ENCODE peak calls at places on chromosomes 12 and 14, in seven cellular contexts. One of them, this sample, is unnamed.

GRCh38 chr14:93991212-93991611 is 5.9 kb upstream of the CCDC197 start:
- DNase-seq in NCI-H774: no peak
- DNase-seq in dermis blood vessel endothelial cell: no peak
- DNase-seq in OCI-M1: no peak
- DNase-seq in CD4-positive, alpha-beta T cell: no peak
- DNase-seq in endothelial cell: no peak
- DNase-seq in stimulated activated CD4-positive, alpha-beta T cell treated with anti-CD3 and anti-CD28 coated beads, Interleukin-12 subunit alpha, Interleukin-12 subunit beta, amount 100 ng/mL, for 4 hours: no peak
- DNase-seq in this sample: no peak

GRCh38 chr12:65184858-65185229 is 15.5 kb downstream of the LEMD3 start:
- DNase-seq in dermis blood vessel endothelial cell: no peak
- DNase-seq in CD4-positive, alpha-beta T cell: no peak
- DNase-seq in NCI-H774: no peak
- DNase-seq in endothelial cell: no peak
- DNase-seq in stimulated activated CD4-positive, alpha-beta T cell treated with anti-CD3 and anti-CD28 coated beads, Interleukin-12 subunit alpha, Interleukin-12 subunit beta, amount 100 ng/mL, for 4 hours: no peak
- DNase-seq in OCI-M1: no peak
- DNase-seq in this sample: no peak

GRCh38 chr12:131608740-131609665 is 101.9 kb upstream of the SFSWAP start:
- DNase-seq in endothelial cell: peak
- DNase-seq in NCI-H774: peak
- DNase-seq in dermis blood vessel endothelial cell: peak
- DNase-seq in OCI-M1: peak
- DNase-seq in stimulated activated CD4-positive, alpha-beta T cell treated with anti-CD3 and anti-CD28 coated beads, Interleukin-12 subunit alpha, Interleukin-12 subunit beta, amount 100 ng/mL, for 4 hours: peak
- DNase-seq in CD4-positive, alpha-beta T cell: peak
- DNase-seq in this sample: peak

GRCh38 chr14:64937821-64938193 is 4.7 kb downstream of the GPX2 start:
- DNase-seq in endothelial cell: no peak
- DNase-seq in OCI-M1: no peak
- DNase-seq in CD4-positive, alpha-beta T cell: no peak
- DNase-seq in stimulated activated CD4-positive, alpha-beta T cell treated with anti-CD3 and anti-CD28 coated beads, Interleukin-12 subunit alpha, Interleukin-12 subunit beta, amount 100 ng/mL, for 4 hours: no peak
- DNase-seq in dermis blood vessel endothelial cell: peak
- DNase-seq in NCI-H774: no peak
- DNase-seq in this sample: no peak

GRCh38 chr14:73750161-73750901 is 36.1 kb upstream of the PNMA1 start:
- DNase-seq in NCI-H774: no peak
- DNase-seq in stimulated activated CD4-positive, alpha-beta T cell treated with anti-CD3 and anti-CD28 coated beads, Interleukin-12 subunit alpha, Interleukin-12 subunit beta, amount 100 ng/mL, for 4 hours: no peak
- DNase-seq in CD4-positive, alpha-beta T cell: no peak
- DNase-seq in endothelial cell: no peak
- DNase-seq in OCI-M1: no peak
- DNase-seq in dermis blood vessel endothelial cell: no peak
- DNase-seq in this sample: no peak

GRCh38 chr14:104395941-104396681 is 183.5 kb upstream of the C14orf180 start:
- DNase-seq in CD4-positive, alpha-beta T cell: peak
- DNase-seq in OCI-M1: no peak
- DNase-seq in endothelial cell: no peak
- DNase-seq in dermis blood vessel endothelial cell: no peak
- DNase-seq in stimulated activated CD4-positive, alpha-beta T cell treated with anti-CD3 and anti-CD28 coated beads, Interleukin-12 subunit alpha, Interleukin-12 subunit beta, amount 100 ng/mL, for 4 hours: no peak
- DNase-seq in NCI-H774: no peak
- DNase-seq in this sample: no peak

GRCh38 chr14:22579881-22580280 is 9.1 kb downstream of the DAD1 start:
- DNase-seq in endothelial cell: no peak
- DNase-seq in OCI-M1: no peak
- DNase-seq in stimulated activated CD4-positive, alpha-beta T cell treated with anti-CD3 and anti-CD28 coated beads, Interleukin-12 subunit alpha, Interleukin-12 subunit beta, amount 100 ng/mL, for 4 hours: no peak
- DNase-seq in CD4-positive, alpha-beta T cell: no peak
- DNase-seq in NCI-H774: no peak
- DNase-seq in dermis blood vessel endothelial cell: no peak
- DNase-seq in this sample: no peak

GRCh38 chr12:64608901-64609542 is 1.3 kb upstream of the RASSF3 start:
- DNase-seq in OCI-M1: peak
- DNase-seq in endothelial cell: peak
- DNase-seq in CD4-positive, alpha-beta T cell: peak
- DNase-seq in dermis blood vessel endothelial cell: peak
- DNase-seq in NCI-H774: peak
- DNase-seq in stimulated activated CD4-positive, alpha-beta T cell treated with anti-CD3 and anti-CD28 coated beads, Interleukin-12 subunit alpha, Interleukin-12 subunit beta, amount 100 ng/mL, for 4 hours: peak
- DNase-seq in this sample: peak

GRCh38 chr12:119241049-119241448 is 62.3 kb downstream of the HSPB8 start:
- DNase-seq in endothelial cell: no peak
- DNase-seq in NCI-H774: no peak
- DNase-seq in OCI-M1: no peak
- DNase-seq in CD4-positive, alpha-beta T cell: no peak
- DNase-seq in dermis blood vessel endothelial cell: no peak
- DNase-seq in stimulated activated CD4-positive, alpha-beta T cell treated with anti-CD3 and anti-CD28 coated beads, Interleukin-12 subunit alpha, Interleukin-12 subunit beta, amount 100 ng/mL, for 4 hours: no peak
- DNase-seq in this sample: no peak

GRCh38 chr14:23675906-23676305 is 39.7 kb downstream of the DHRS2 start:
- DNase-seq in NCI-H774: no peak
- DNase-seq in CD4-positive, alpha-beta T cell: no peak
- DNase-seq in OCI-M1: no peak
- DNase-seq in stimulated activated CD4-positive, alpha-beta T cell treated with anti-CD3 and anti-CD28 coated beads, Interleukin-12 subunit alpha, Interleukin-12 subunit beta, amount 100 ng/mL, for 4 hours: no peak
- DNase-seq in endothelial cell: no peak
- DNase-seq in dermis blood vessel endothelial cell: no peak
- DNase-seq in this sample: no peak

GRCh38 chr12:5586201-5586600 is 154.3 kb downstream of the NTF3 start:
- DNase-seq in dermis blood vessel endothelial cell: peak
- DNase-seq in OCI-M1: no peak
- DNase-seq in endothelial cell: no peak
- DNase-seq in stimulated activated CD4-positive, alpha-beta T cell treated with anti-CD3 and anti-CD28 coated beads, Interleukin-12 subunit alpha, Interleukin-12 subunit beta, amount 100 ng/mL, for 4 hours: no peak
- DNase-seq in CD4-positive, alpha-beta T cell: no peak
- DNase-seq in NCI-H774: no peak
- DNase-seq in this sample: no peak

GRCh38 chr12:52216807-52217206 is 16.2 kb upstream of the KRT7 start:
- DNase-seq in CD4-positive, alpha-beta T cell: no peak
- DNase-seq in stimulated activated CD4-positive, alpha-beta T cell treated with anti-CD3 and anti-CD28 coated beads, Interleukin-12 subunit alpha, Interleukin-12 subunit beta, amount 100 ng/mL, for 4 hours: no peak
- DNase-seq in endothelial cell: no peak
- DNase-seq in NCI-H774: no peak
- DNase-seq in OCI-M1: no peak
- DNase-seq in dermis blood vessel endothelial cell: no peak
- DNase-seq in this sample: no peak

GRCh38 chr14:81382517-81383225 is 17.5 kb downstream of the STON2 start:
- DNase-seq in stimulated activated CD4-positive, alpha-beta T cell treated with anti-CD3 and anti-CD28 coated beads, Interleukin-12 subunit alpha, Interleukin-12 subunit beta, amount 100 ng/mL, for 4 hours: no peak
- DNase-seq in CD4-positive, alpha-beta T cell: no peak
- DNase-seq in NCI-H774: no peak
- DNase-seq in endothelial cell: no peak
- DNase-seq in dermis blood vessel endothelial cell: no peak
- DNase-seq in OCI-M1: no peak
- DNase-seq in this sample: no peak

GRCh38 chr14:68791078-68791983 is 1.5 kb downstream of the ZFP36L1 start:
- DNase-seq in endothelial cell: no peak
- DNase-seq in dermis blood vessel endothelial cell: peak
- DNase-seq in stimulated activated CD4-positive, alpha-beta T cell treated with anti-CD3 and anti-CD28 coated beads, Interleukin-12 subunit alpha, Interleukin-12 subunit beta, amount 100 ng/mL, for 4 hours: no peak
- DNase-seq in CD4-positive, alpha-beta T cell: no peak
- DNase-seq in NCI-H774: no peak
- DNase-seq in OCI-M1: peak
- DNase-seq in this sample: no peak

GRCh38 chr14:65134651-65135579 is 32.6 kb upstream of the MAX start:
- DNase-seq in NCI-H774: no peak
- DNase-seq in OCI-M1: no peak
- DNase-seq in stimulated activated CD4-positive, alpha-beta T cell treated with anti-CD3 and anti-CD28 coated beads, Interleukin-12 subunit alpha, Interleukin-12 subunit beta, amount 100 ng/mL, for 4 hours: no peak
- DNase-seq in CD4-positive, alpha-beta T cell: no peak
- DNase-seq in endothelial cell: no peak
- DNase-seq in dermis blood vessel endothelial cell: no peak
- DNase-seq in this sample: no peak

GRCh38 chr14:65304963-65305362 is 107.6 kb upstream of the FUT8 start:
- DNase-seq in NCI-H774: no peak
- DNase-seq in endothelial cell: no peak
- DNase-seq in dermis blood vessel endothelial cell: no peak
- DNase-seq in OCI-M1: no peak
- DNase-seq in stimulated activated CD4-positive, alpha-beta T cell treated with anti-CD3 and anti-CD28 coated beads, Interleukin-12 subunit alpha, Interleukin-12 subunit beta, amount 100 ng/mL, for 4 hours: no peak
- DNase-seq in CD4-positive, alpha-beta T cell: no peak
- DNase-seq in this sample: no peak

GRCh38 chr12:44462729-44463128 is 413.4 kb downstream of the NELL2 start:
- DNase-seq in stimulated activated CD4-positive, alpha-beta T cell treated with anti-CD3 and anti-CD28 coated beads, Interleukin-12 subunit alpha, Interleukin-12 subunit beta, amount 100 ng/mL, for 4 hours: no peak
- DNase-seq in OCI-M1: no peak
- DNase-seq in endothelial cell: no peak
- DNase-seq in dermis blood vessel endothelial cell: no peak
- DNase-seq in CD4-positive, alpha-beta T cell: no peak
- DNase-seq in NCI-H774: no peak
- DNase-seq in this sample: no peak

GRCh38 chr14:26966942-26967341 is 369.1 kb upstream of the NOVA1 start:
- DNase-seq in stimulated activated CD4-positive, alpha-beta T cell treated with anti-CD3 and anti-CD28 coated beads, Interleukin-12 subunit alpha, Interleukin-12 subunit beta, amount 100 ng/mL, for 4 hours: no peak
- DNase-seq in endothelial cell: no peak
- DNase-seq in NCI-H774: no peak
- DNase-seq in dermis blood vessel endothelial cell: no peak
- DNase-seq in CD4-positive, alpha-beta T cell: no peak
- DNase-seq in OCI-M1: no peak
- DNase-seq in this sample: no peak

GRCh38 chr14:37585971-37586759 is 8.9 kb downstream of the FOXA1 start:
- DNase-seq in dermis blood vessel endothelial cell: no peak
- DNase-seq in stimulated activated CD4-positive, alpha-beta T cell treated with anti-CD3 and anti-CD28 coated beads, Interleukin-12 subunit alpha, Interleukin-12 subunit beta, amount 100 ng/mL, for 4 hours: no peak
- DNase-seq in CD4-positive, alpha-beta T cell: no peak
- DNase-seq in OCI-M1: no peak
- DNase-seq in endothelial cell: no peak
- DNase-seq in NCI-H774: no peak
- DNase-seq in this sample: no peak

GRCh38 chr12:1819050-1819449 is 1.3 kb upstream of the LRTM2 start:
- DNase-seq in dermis blood vessel endothelial cell: no peak
- DNase-seq in NCI-H774: no peak
- DNase-seq in CD4-positive, alpha-beta T cell: no peak
- DNase-seq in endothelial cell: no peak
- DNase-seq in OCI-M1: no peak
- DNase-seq in stimulated activated CD4-positive, alpha-beta T cell treated with anti-CD3 and anti-CD28 coated beads, Interleukin-12 subunit alpha, Interleukin-12 subunit beta, amount 100 ng/mL, for 4 hours: no peak
- DNase-seq in this sample: no peak

GRCh38 chr14:55581011-55581806 is 1.2 kb downstream of the KTN1 start:
- DNase-seq in stimulated activated CD4-positive, alpha-beta T cell treated with anti-CD3 and anti-CD28 coated beads, Interleukin-12 subunit alpha, Interleukin-12 subunit beta, amount 100 ng/mL, for 4 hours: peak
- DNase-seq in endothelial cell: peak
- DNase-seq in OCI-M1: peak
- DNase-seq in dermis blood vessel endothelial cell: peak
- DNase-seq in CD4-positive, alpha-beta T cell: peak
- DNase-seq in NCI-H774: no peak
- DNase-seq in this sample: peak

GRCh38 chr12:97006585-97006984 is 99.5 kb downstream of the NEDD1 start:
- DNase-seq in OCI-M1: no peak
- DNase-seq in endothelial cell: no peak
- DNase-seq in stimulated activated CD4-positive, alpha-beta T cell treated with anti-CD3 and anti-CD28 coated beads, Interleukin-12 subunit alpha, Interleukin-12 subunit beta, amount 100 ng/mL, for 4 hours: no peak
- DNase-seq in NCI-H774: no peak
- DNase-seq in dermis blood vessel endothelial cell: no peak
- DNase-seq in CD4-positive, alpha-beta T cell: no peak
- DNase-seq in this sample: no peak

GRCh38 chr12:4743046-4743445 is 22.8 kb downstream of the GALNT8 start:
- DNase-seq in CD4-positive, alpha-beta T cell: no peak
- DNase-seq in NCI-H774: no peak
- DNase-seq in endothelial cell: no peak
- DNase-seq in OCI-M1: no peak
- DNase-seq in dermis blood vessel endothelial cell: no peak
- DNase-seq in stimulated activated CD4-positive, alpha-beta T cell treated with anti-CD3 and anti-CD28 coated beads, Interleukin-12 subunit alpha, Interleukin-12 subunit beta, amount 100 ng/mL, for 4 hours: no peak
- DNase-seq in this sample: no peak

GRCh38 chr12:63826002-63826585 is 18.4 kb upstream of the SRGAP1 start:
- DNase-seq in OCI-M1: peak
- DNase-seq in stimulated activated CD4-positive, alpha-beta T cell treated with anti-CD3 and anti-CD28 coated beads, Interleukin-12 subunit alpha, Interleukin-12 subunit beta, amount 100 ng/mL, for 4 hours: no peak
- DNase-seq in dermis blood vessel endothelial cell: peak
- DNase-seq in CD4-positive, alpha-beta T cell: no peak
- DNase-seq in NCI-H774: peak
- DNase-seq in endothelial cell: no peak
- DNase-seq in this sample: peak

GRCh38 chr14:90828642-90829487 is 12.6 kb upstream of the TTC7B start:
- DNase-seq in endothelial cell: no peak
- DNase-seq in OCI-M1: peak
- DNase-seq in stimulated activated CD4-positive, alpha-beta T cell treated with anti-CD3 and anti-CD28 coated beads, Interleukin-12 subunit alpha, Interleukin-12 subunit beta, amount 100 ng/mL, for 4 hours: no peak
- DNase-seq in CD4-positive, alpha-beta T cell: no peak
- DNase-seq in dermis blood vessel endothelial cell: peak
- DNase-seq in NCI-H774: no peak
- DNase-seq in this sample: no peak

GRCh38 chr12:7026854-7027253 is 8.6 kb upstream of the LPCAT3 start:
- DNase-seq in dermis blood vessel endothelial cell: no peak
- DNase-seq in NCI-H774: no peak
- DNase-seq in endothelial cell: no peak
- DNase-seq in stimulated activated CD4-positive, alpha-beta T cell treated with anti-CD3 and anti-CD28 coated beads, Interleukin-12 subunit alpha, Interleukin-12 subunit beta, amount 100 ng/mL, for 4 hours: no peak
- DNase-seq in CD4-positive, alpha-beta T cell: no peak
- DNase-seq in OCI-M1: peak
- DNase-seq in this sample: no peak

GRCh38 chr14:70282666-70283065 is 76.8 kb downstream of the COX16 start:
- DNase-seq in stimulated activated CD4-positive, alpha-beta T cell treated with anti-CD3 and anti-CD28 coated beads, Interleukin-12 subunit alpha, Interleukin-12 subunit beta, amount 100 ng/mL, for 4 hours: no peak
- DNase-seq in endothelial cell: no peak
- DNase-seq in OCI-M1: no peak
- DNase-seq in dermis blood vessel endothelial cell: no peak
- DNase-seq in CD4-positive, alpha-beta T cell: no peak
- DNase-seq in NCI-H774: no peak
- DNase-seq in this sample: no peak

GRCh38 chr12:991350-992278 is 591 bp downstream of the ERC1 start:
- DNase-seq in OCI-M1: peak
- DNase-seq in NCI-H774: peak
- DNase-seq in dermis blood vessel endothelial cell: peak
- DNase-seq in endothelial cell: no peak
- DNase-seq in CD4-positive, alpha-beta T cell: no peak
- DNase-seq in stimulated activated CD4-positive, alpha-beta T cell treated with anti-CD3 and anti-CD28 coated beads, Interleukin-12 subunit alpha, Interleukin-12 subunit beta, amount 100 ng/mL, for 4 hours: no peak
- DNase-seq in this sample: peak

GRCh38 chr12:48447755-48448154 is 24.6 kb upstream of the ANP32D start:
- DNase-seq in CD4-positive, alpha-beta T cell: no peak
- DNase-seq in dermis blood vessel endothelial cell: no peak
- DNase-seq in NCI-H774: no peak
- DNase-seq in endothelial cell: no peak
- DNase-seq in stimulated activated CD4-positive, alpha-beta T cell treated with anti-CD3 and anti-CD28 coated beads, Interleukin-12 subunit alpha, Interleukin-12 subunit beta, amount 100 ng/mL, for 4 hours: no peak
- DNase-seq in OCI-M1: peak
- DNase-seq in this sample: no peak

GRCh38 chr14:99136047-99136400 is 136.0 kb downstream of the BCL11B start:
- DNase-seq in endothelial cell: no peak
- DNase-seq in CD4-positive, alpha-beta T cell: no peak
- DNase-seq in stimulated activated CD4-positive, alpha-beta T cell treated with anti-CD3 and anti-CD28 coated beads, Interleukin-12 subunit alpha, Interleukin-12 subunit beta, amount 100 ng/mL, for 4 hours: no peak
- DNase-seq in OCI-M1: no peak
- DNase-seq in dermis blood vessel endothelial cell: no peak
- DNase-seq in NCI-H774: no peak
- DNase-seq in this sample: no peak

GRCh38 chr12:70798016-70798768 is 122.3 kb downstream of the PTPRR start:
- DNase-seq in OCI-M1: no peak
- DNase-seq in stimulated activated CD4-positive, alpha-beta T cell treated with anti-CD3 and anti-CD28 coated beads, Interleukin-12 subunit alpha, Interleukin-12 subunit beta, amount 100 ng/mL, for 4 hours: no peak
- DNase-seq in CD4-positive, alpha-beta T cell: no peak
- DNase-seq in endothelial cell: no peak
- DNase-seq in NCI-H774: no peak
- DNase-seq in dermis blood vessel endothelial cell: no peak
- DNase-seq in this sample: no peak

GRCh38 chr12:102454330-102454729 is 26.0 kb downstream of the IGF1 start:
- DNase-seq in dermis blood vessel endothelial cell: no peak
- DNase-seq in stimulated activated CD4-positive, alpha-beta T cell treated with anti-CD3 and anti-CD28 coated beads, Interleukin-12 subunit alpha, Interleukin-12 subunit beta, amount 100 ng/mL, for 4 hours: no peak
- DNase-seq in OCI-M1: no peak
- DNase-seq in endothelial cell: no peak
- DNase-seq in CD4-positive, alpha-beta T cell: no peak
- DNase-seq in NCI-H774: no peak
- DNase-seq in this sample: no peak

GRCh38 chr14:67313153-67313552 is 46.5 kb downstream of the ATP6V1D start:
- DNase-seq in NCI-H774: no peak
- DNase-seq in OCI-M1: no peak
- DNase-seq in CD4-positive, alpha-beta T cell: no peak
- DNase-seq in stimulated activated CD4-positive, alpha-beta T cell treated with anti-CD3 and anti-CD28 coated beads, Interleukin-12 subunit alpha, Interleukin-12 subunit beta, amount 100 ng/mL, for 4 hours: no peak
- DNase-seq in dermis blood vessel endothelial cell: no peak
- DNase-seq in endothelial cell: no peak
- DNase-seq in this sample: no peak

GRCh38 chr14:35400707-35401421 is 3.7 kb downstream of the NFKBIA start:
- DNase-seq in OCI-M1: no peak
- DNase-seq in endothelial cell: no peak
- DNase-seq in CD4-positive, alpha-beta T cell: no peak
- DNase-seq in stimulated activated CD4-positive, alpha-beta T cell treated with anti-CD3 and anti-CD28 coated beads, Interleukin-12 subunit alpha, Interleukin-12 subunit beta, amount 100 ng/mL, for 4 hours: peak
- DNase-seq in NCI-H774: no peak
- DNase-seq in dermis blood vessel endothelial cell: peak
- DNase-seq in this sample: no peak

GRCh38 chr12:56243731-56244181 is 13.9 kb downstream of the SLC39A5 start:
- DNase-seq in endothelial cell: no peak
- DNase-seq in OCI-M1: peak
- DNase-seq in dermis blood vessel endothelial cell: no peak
- DNase-seq in CD4-positive, alpha-beta T cell: no peak
- DNase-seq in NCI-H774: no peak
- DNase-seq in stimulated activated CD4-positive, alpha-beta T cell treated with anti-CD3 and anti-CD28 coated beads, Interleukin-12 subunit alpha, Interleukin-12 subunit beta, amount 100 ng/mL, for 4 hours: no peak
- DNase-seq in this sample: no peak

GRCh38 chr12:124185970-124186686 is 108.8 kb upstream of the RFLNA start:
- DNase-seq in stimulated activated CD4-positive, alpha-beta T cell treated with anti-CD3 and anti-CD28 coated beads, Interleukin-12 subunit alpha, Interleukin-12 subunit beta, amount 100 ng/mL, for 4 hours: no peak
- DNase-seq in dermis blood vessel endothelial cell: no peak
- DNase-seq in OCI-M1: no peak
- DNase-seq in NCI-H774: no peak
- DNase-seq in CD4-positive, alpha-beta T cell: no peak
- DNase-seq in endothelial cell: no peak
- DNase-seq in this sample: no peak

GRCh38 chr14:68401320-68401719 is 391.5 kb downstream of the ZFP36L1 start:
- DNase-seq in CD4-positive, alpha-beta T cell: no peak
- DNase-seq in NCI-H774: no peak
- DNase-seq in stimulated activated CD4-positive, alpha-beta T cell treated with anti-CD3 and anti-CD28 coated beads, Interleukin-12 subunit alpha, Interleukin-12 subunit beta, amount 100 ng/mL, for 4 hours: no peak
- DNase-seq in endothelial cell: no peak
- DNase-seq in OCI-M1: no peak
- DNase-seq in dermis blood vessel endothelial cell: no peak
- DNase-seq in this sample: no peak

GRCh38 chr12:6764011-6764828 is 1.9 kb upstream of the PTMS start:
- DNase-seq in stimulated activated CD4-positive, alpha-beta T cell treated with anti-CD3 and anti-CD28 coated beads, Interleukin-12 subunit alpha, Interleukin-12 subunit beta, amount 100 ng/mL, for 4 hours: no peak
- DNase-seq in endothelial cell: peak
- DNase-seq in NCI-H774: peak
- DNase-seq in CD4-positive, alpha-beta T cell: peak
- DNase-seq in OCI-M1: peak
- DNase-seq in dermis blood vessel endothelial cell: peak
- DNase-seq in this sample: peak